ENCODE peak calls at places on chromosomes 7 and 10, in seven cellular contexts. T, Y, S, M, I, E and G are unnamed samples. For H3K27me3, the result is how much of the 10 kb centered on the place peaks cover.

GRCh38 chr10:80461208-80462183 is 7.4 kb downstream of the TSPAN14 start:
- DNase-seq in T (no peak), Y (peak), S (no peak), M (no peak), I (no peak), E (no peak), G (no peak)

GRCh38 chr7:158987691-158988090 is 131.3 kb downstream of the DYNC2I1 start:
- DNase-seq in T (no peak), Y (no peak), S (no peak), M (no peak), I (no peak), E (no peak), G (no peak)

GRCh38 chr7:34041716-34042115 is 136.4 kb downstream of the BMPER start:
- DNase-seq in T (no peak), Y (peak), S (no peak), M (no peak), I (no peak), E (no peak), G (no peak)

GRCh38 chr10:28151636-28152035 is 151.2 kb downstream of the MPP7 start:
- DNase-seq in T (no peak), Y (no peak), S (no peak), M (no peak), I (no peak), E (no peak), G (peak)

GRCh38 chr10:132102071-132102716 is 36.4 kb downstream of the JAKMIP3 start:
- DNase-seq in T (no peak), Y (no peak), S (peak), M (no peak), I (no peak), E (no peak), G (no peak)

GRCh38 chr7:55065079-55065478 is 46.3 kb downstream of the EGFR start:
- DNase-seq in T (no peak), Y (peak), S (no peak), M (peak), I (peak), E (peak), G (no peak)

GRCh38 chr7:126727930-126728331 is 524.8 kb downstream of the GRM8 start:
- DNase-seq in T (no peak), Y (peak), S (no peak), M (no peak), I (no peak), E (peak), G (no peak)

GRCh38 chr7:21338728-21339164 is 89.1 kb upstream of the SP4 start:
- DNase-seq in T (no peak), Y (no peak), S (no peak), M (no peak), I (no peak), E (no peak), G (no peak)

GRCh38 chr10:87585565-87586514 is 73.8 kb upstream of the PAPSS2 start:
- DNase-seq in T (no peak), Y (peak), S (no peak), M (peak), I (no peak), E (peak), G (no peak)

GRCh38 chr7:104272767-104273384 is 55.5 kb upstream of the LHFPL3 start:
- DNase-seq in T (peak), Y (peak), S (no peak), M (peak), I (peak), E (peak), G (peak)

GRCh38 chr10:60237977-60238376 is 151.7 kb downstream of the ANK3 start:
- DNase-seq in T (no peak), Y (peak), S (no peak), M (no peak), I (no peak), E (peak), G (no peak)

GRCh38 chr7:131625817-131626372 is 69.5 kb upstream of the PODXL start:
- DNase-seq in T (peak), Y (peak), S (peak), M (peak), I (peak), E (peak), G (peak)
- TF ChIP-seq CTCF in T (peak), Y (no peak), S (peak), M (no peak), I (peak), E (no peak), G (peak)

GRCh38 chr10:57786331-57786730 is 481.4 kb downstream of the IPMK start:
- DNase-seq in T (no peak), Y (no peak), S (peak), M (no peak), I (no peak), E (no peak), G (no peak)
- H3K27me3 ChIP-seq in T (under half), Y (under half), S (under half), M (under half), I (under half), E (under half), G (under half)

GRCh38 chr7:131774419-131775220 is 218.2 kb upstream of the PODXL start:
- DNase-seq in T (peak), Y (peak), S (peak), M (no peak), I (no peak), E (peak), G (peak)
- TF ChIP-seq CTCF in T (peak), Y (no peak), S (peak), M (peak), I (no peak), E (no peak), G (no peak)

GRCh38 chr7:25985196-25985595 is 166.8 kb upstream of the NFE2L3 start:
- DNase-seq in T (no peak), Y (no peak), S (no peak), M (no peak), I (no peak), E (no peak), G (no peak)
- H3K27me3 ChIP-seq in T (under half), Y (under half), S (under half), M (under half), I (under half), E (under half), G (under half)

GRCh38 chr10:71369602-71370001 is 27.1 kb upstream of the CDH23 start:
- DNase-seq in T (no peak), Y (no peak), S (no peak), M (no peak), I (no peak), E (no peak), G (no peak)

GRCh38 chr10:71367279-71367678 is 29.4 kb upstream of the CDH23 start:
- DNase-seq in T (no peak), Y (no peak), S (no peak), M (no peak), I (no peak), E (peak), G (peak)

GRCh38 chr10:71370031-71370430 is 26.7 kb upstream of the CDH23 start:
- DNase-seq in T (no peak), Y (no peak), S (no peak), M (no peak), I (no peak), E (no peak), G (no peak)

GRCh38 chr10:71366710-71367109 is 30.0 kb upstream of the CDH23 start:
- DNase-seq in T (no peak), Y (no peak), S (no peak), M (no peak), I (no peak), E (peak), G (no peak)

DNA sequence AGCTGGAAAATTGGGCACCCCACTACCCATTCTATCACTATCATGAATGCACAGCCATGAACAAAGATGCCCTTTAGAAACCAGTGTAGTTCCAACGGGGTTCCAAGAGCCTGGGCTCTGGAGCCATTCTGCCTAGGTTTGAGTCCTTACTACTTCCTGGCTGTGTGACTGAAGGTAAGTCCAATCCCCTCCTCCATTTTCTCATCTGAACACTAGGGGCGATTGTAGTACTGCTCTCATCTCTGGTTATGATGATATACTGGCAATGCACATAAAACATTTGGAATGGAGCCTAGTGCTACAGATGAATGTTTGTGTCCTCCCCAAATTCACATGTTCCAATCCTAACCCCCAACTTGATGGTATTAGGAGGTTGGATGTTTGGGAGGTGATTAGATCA is 28.1 kb upstream of the CDH23 start:
- DNase-seq in T (peak), Y (no peak), S (no peak), M (no peak), I (no peak), E (no peak), G (no peak)
- TF ChIP-seq CTCF in T (peak), Y (peak), S (peak), M (no peak), I (no peak), E (no peak), G (no peak)

GRCh38 chr10:70253878-70254765 is 20.9 kb upstream of the PPA1 start:
- DNase-seq in T (no peak), Y (no peak), S (no peak), M (no peak), I (no peak), E (peak), G (no peak)
- H3K27me3 ChIP-seq in T (under half), Y (under half), S (under half), M (under half), I (under half), E (under half), G (under half)